ENCODE peak calls at places on chromosome 16, in four cellular contexts. T, R, K and O are unnamed samples.

GRCh38 chr16:10605636-10606035 is 25.2 kb upstream of the EMP2 start:
- DNase-seq in T (no peak), R (no peak), K (no peak), O (no peak)

GRCh38 chr16:16014329-16015224 is 65.2 kb downstream of the ABCC1 start:
- DNase-seq in T (peak; percentile 24), R (no peak), K (no peak), O (no peak)

GRCh38 chr16:4958510-4959111 is 481 bp downstream of the SEC14L5 start:
- DNase-seq in T (no peak), R (no peak), K (no peak), O (no peak)

GRCh38 chr16:19434584-19434983 is 16.9 kb downstream of the TMC5 start:
- DNase-seq in T (no peak), R (no peak), K (no peak), O (no peak)

GRCh38 chr16:9364721-9365693 is 273.6 kb downstream of the HAPSTR1 start:
- DNase-seq in T (peak; percentile 66), R (no peak), K (no peak), O (peak; percentile 94)

GRCh38 chr16:2764718-2765117 is 12.3 kb downstream of the SRRM2 start:
- DNase-seq in T (no peak), R (no peak), K (no peak), O (no peak)

GRCh38 chr16:29678691-29679267 is at the start of gene QPRT:
- DNase-seq in T (peak; percentile 71), R (no peak), K (no peak), O (peak; percentile 47)

GRCh38 chr16:71927383-71927782 is 32.1 kb downstream of the IST1 start:
- DNase-seq in T (peak; percentile 81), R (no peak), K (no peak), O (peak; percentile 35)

GRCh38 chr16:13402601-13403000 is 501.2 kb downstream of the SHISA9 start:
- DNase-seq in T (no peak), R (no peak), K (no peak), O (no peak)

GRCh38 chr16:87391950-87392822 is at the start of gene MAP1LC3B:
- DNase-seq in T (peak; percentile 98), R (peak; percentile 99), K (peak; percentile 99), O (peak; percentile 98)

GRCh38 chr16:53726625-53727024 is 22.7 kb downstream of the FTO start:
- DNase-seq in T (no peak), R (no peak), K (no peak), O (no peak)

GRCh38 chr16:10859650-10860049 is 17.4 kb upstream of the CIITA start:
- DNase-seq in T (no peak), R (no peak), K (no peak), O (no peak)

GRCh38 chr16:401468-402348 is at the start of gene DECR2:
- DNase-seq in T (peak; percentile 98), R (peak; percentile 98), K (peak; percentile 97), O (peak; percentile 90)